ENCODE peak calls at places on chromosomes 3 and 15, in five cellular contexts. P, E, G, U and W are unnamed samples.

GRCh38 chr15:27059610-27060202 is 88.7 kb downstream of the GABRG3 start:
- DNase-seq in P (peak), E (peak), G (no peak), U (peak), W (peak)

GRCh38 chr3:155859859-155860258 is 5.6 kb upstream of the SLC33A1 start:
- DNase-seq in P (peak), E (peak), G (no peak), U (no peak), W (peak)

GRCh38 chr3:120162400-120162799 is 68.2 kb upstream of the GSK3B start:
- DNase-seq in P (no peak), E (no peak), G (no peak), U (no peak), W (peak)

GRCh38 chr3:63993653-63994079 is 29.6 kb downstream of the PSMD6 start:
- DNase-seq in P (peak), E (peak), G (no peak), U (peak), W (peak)

GRCh38 chr15:62847900-62848489 is 194.6 kb upstream of the TPM1 start:
- DNase-seq in P (peak), E (peak), G (no peak), U (peak), W (peak)

GRCh38 chr15:72229076-72229946 is 1.7 kb downstream of the PKM start:
- DNase-seq in P (peak), E (no peak), G (no peak), U (no peak), W (peak)

GRCh38 chr15:79042213-79042928 is 48.2 kb downstream of the RASGRF1 start:
- DNase-seq in P (no peak), E (no peak), G (no peak), U (no peak), W (no peak)

GRCh38 chr3:65126527-65127440 is 439.0 kb upstream of the ADAMTS9 start:
- DNase-seq in P (no peak), E (no peak), G (no peak), U (no peak), W (peak)

GRCh38 chr3:98602078-98602678 is 8.8 kb upstream of the CPOX start:
- DNase-seq in P (peak), E (peak), G (peak), U (peak), W (peak)

GRCh38 chr15:80785811-80786354 is 6.7 kb downstream of the CEMIP start:
- DNase-seq in P (no peak), E (no peak), G (no peak), U (no peak), W (no peak)

GRCh38 chr15:67678948-67679347 is 136.4 kb downstream of the MAP2K5 start:
- DNase-seq in P (no peak), E (no peak), G (no peak), U (no peak), W (no peak)

GRCh38 chr3:89358281-89358680 is 250.9 kb downstream of the EPHA3 start:
- DNase-seq in P (no peak), E (no peak), G (no peak), U (no peak), W (no peak)

GRCh38 chr3:61108247-61109019 is 142.8 kb downstream of the FHIT start:
- DNase-seq in P (no peak), E (no peak), G (no peak), U (no peak), W (no peak)

GRCh38 chr15:61155741-61156700 is 73.1 kb downstream of the RORA start:
- DNase-seq in P (no peak), E (no peak), G (no peak), U (no peak), W (no peak)

GRCh38 chr15:96889734-96890480 is 559.4 kb downstream of the NR2F2 start:
- DNase-seq in P (no peak), E (no peak), G (no peak), U (no peak), W (no peak)

GRCh38 chr15:38702178-38702912 is 137.7 kb upstream of the RASGRP1 start:
- DNase-seq in P (peak), E (peak), G (no peak), U (no peak), W (no peak)

GRCh38 chr3:166608132-166608531 is 770.9 kb upstream of the BCHE start:
- DNase-seq in P (no peak), E (no peak), G (no peak), U (no peak), W (no peak)

GRCh38 chr3:169390310-169390731 is 273.2 kb downstream of the MECOM start:
- DNase-seq in P (no peak), E (no peak), G (peak), U (no peak), W (no peak)

GRCh38 chr15:99426431-99427105 is 139.2 kb upstream of the MEF2A start:
- DNase-seq in P (no peak), E (no peak), G (no peak), U (no peak), W (no peak)

GRCh38 chr3:33146791-33147445 is 33.1 kb downstream of the CRTAP start:
- DNase-seq in P (no peak), E (no peak), G (no peak), U (no peak), W (peak)

GRCh38 chr3:103863381-103863780 is 1428.6 kb downstream of the ZPLD1 start:
- DNase-seq in P (no peak), E (no peak), G (no peak), U (no peak), W (no peak)

GRCh38 chr3:107496855-107497254 is 25.9 kb upstream of the BBX start:
- DNase-seq in P (no peak), E (no peak), G (no peak), U (no peak), W (peak)
- TF ChIP-seq MXI1 in P (no peak), E (no peak), G (no peak), U (no peak), W (no peak)

GRCh38 chr3:172465281-172465680 is 17.0 kb upstream of the GHSR start:
- DNase-seq in P (no peak), E (no peak), G (no peak), U (no peak), W (no peak)
- TF ChIP-seq MXI1 in P (no peak), E (no peak), G (no peak), U (no peak), W (no peak)

DNA sequence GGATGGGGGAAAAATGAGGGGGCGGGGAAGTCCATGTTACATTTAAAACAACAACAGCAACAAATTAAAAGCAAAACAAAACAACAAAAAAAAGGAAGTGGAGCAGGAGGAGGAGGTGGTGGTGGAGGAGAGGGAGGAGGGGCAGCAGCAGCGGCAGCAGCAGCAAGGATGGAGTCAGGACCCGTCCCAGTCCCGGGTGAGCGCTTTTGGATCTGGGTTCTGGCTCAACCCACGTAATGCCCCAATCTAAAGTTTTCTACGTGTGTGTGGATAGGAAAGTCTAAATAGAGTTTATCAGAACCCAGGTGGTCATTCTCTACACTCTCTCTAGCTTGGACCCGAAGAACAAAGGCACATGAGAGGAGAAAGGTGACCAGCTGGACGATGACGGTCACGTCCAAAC is 721 bp upstream of the ISL2 start:
- DNase-seq in P (peak), E (no peak), G (no peak), U (no peak), W (no peak)
- TF ChIP-seq MXI1 in P (no peak), E (no peak), G (no peak), U (no peak), W (no peak)

GRCh38 chr15:48471073-48471472 is 139.8 kb downstream of the DUT start:
- DNase-seq in P (no peak), E (no peak), G (no peak), U (no peak), W (no peak)
- TF ChIP-seq MXI1 in P (no peak), E (no peak), G (no peak), U (no peak), W (no peak)

DNA sequence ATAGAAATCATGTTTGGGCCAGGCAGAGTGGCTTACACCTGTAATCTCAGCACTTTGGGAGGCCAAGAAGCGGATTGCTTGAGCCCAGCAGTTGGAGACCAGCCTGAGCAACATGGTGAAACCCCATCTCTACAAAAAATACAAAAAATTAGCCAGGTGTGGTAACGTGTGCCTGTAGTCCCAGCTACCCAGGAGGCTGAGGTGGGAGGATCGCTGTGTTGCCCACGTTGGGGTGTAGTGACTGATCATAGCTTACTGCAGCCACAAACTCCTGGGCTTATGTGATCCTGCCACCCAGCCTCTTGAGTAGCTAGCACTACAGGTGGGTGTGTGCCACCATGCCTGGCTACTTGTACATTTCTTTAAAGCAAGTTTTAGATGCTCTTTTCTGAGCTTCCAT is 114.3 kb downstream of the WDR76 start:
- DNase-seq in P (no peak), E (no peak), G (no peak), U (no peak), W (no peak)
- TF ChIP-seq MXI1 in P (no peak), E (no peak), G (no peak), U (no peak), W (no peak)

DNA sequence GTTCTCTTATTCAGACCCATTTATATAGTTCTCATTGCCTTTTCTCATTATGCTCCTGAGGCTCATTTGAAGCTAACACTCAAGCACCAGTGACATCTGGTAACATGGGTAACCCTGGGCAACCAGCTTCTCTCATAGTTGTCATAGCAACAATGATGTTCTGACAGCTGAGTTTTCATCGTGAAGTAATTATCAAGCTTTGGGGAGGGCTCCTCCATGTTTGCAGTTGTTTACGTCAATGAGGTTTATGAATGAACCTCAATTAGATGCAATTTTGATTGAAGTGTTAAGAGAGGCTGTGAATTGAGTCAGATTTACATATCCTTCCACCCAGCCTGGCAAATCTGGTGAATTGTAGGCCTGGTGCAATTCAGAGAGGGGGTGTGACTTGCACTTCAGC is 119.3 kb upstream of the CHD2 start:
- DNase-seq in P (peak), E (no peak), G (no peak), U (no peak), W (no peak)
- TF ChIP-seq MXI1 in P (peak), E (no peak), G (no peak), U (peak), W (no peak)

DNA sequence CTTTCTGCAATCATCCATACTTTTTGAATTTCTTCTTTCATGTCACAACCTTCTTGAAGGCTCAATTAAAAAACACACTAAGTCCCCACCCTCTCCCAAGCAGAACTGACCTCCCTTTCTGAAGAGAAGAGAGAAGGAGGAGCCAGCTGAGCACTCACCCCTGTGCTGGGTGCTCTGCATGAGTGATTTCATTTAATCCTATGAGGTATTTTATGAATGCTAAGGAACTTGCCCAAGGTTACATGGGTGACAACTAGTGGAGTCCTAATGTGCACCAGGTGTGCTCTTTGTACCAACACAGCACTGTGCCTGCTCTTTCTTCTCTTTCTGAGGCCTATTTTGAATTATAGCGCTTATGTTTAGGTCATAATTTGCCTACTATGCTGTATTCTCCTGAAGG is 135.6 kb downstream of the DUT start:
- DNase-seq in P (no peak), E (no peak), G (no peak), U (no peak), W (no peak)
- TF ChIP-seq MXI1 in P (no peak), E (no peak), G (no peak), U (no peak), W (no peak)

DNA sequence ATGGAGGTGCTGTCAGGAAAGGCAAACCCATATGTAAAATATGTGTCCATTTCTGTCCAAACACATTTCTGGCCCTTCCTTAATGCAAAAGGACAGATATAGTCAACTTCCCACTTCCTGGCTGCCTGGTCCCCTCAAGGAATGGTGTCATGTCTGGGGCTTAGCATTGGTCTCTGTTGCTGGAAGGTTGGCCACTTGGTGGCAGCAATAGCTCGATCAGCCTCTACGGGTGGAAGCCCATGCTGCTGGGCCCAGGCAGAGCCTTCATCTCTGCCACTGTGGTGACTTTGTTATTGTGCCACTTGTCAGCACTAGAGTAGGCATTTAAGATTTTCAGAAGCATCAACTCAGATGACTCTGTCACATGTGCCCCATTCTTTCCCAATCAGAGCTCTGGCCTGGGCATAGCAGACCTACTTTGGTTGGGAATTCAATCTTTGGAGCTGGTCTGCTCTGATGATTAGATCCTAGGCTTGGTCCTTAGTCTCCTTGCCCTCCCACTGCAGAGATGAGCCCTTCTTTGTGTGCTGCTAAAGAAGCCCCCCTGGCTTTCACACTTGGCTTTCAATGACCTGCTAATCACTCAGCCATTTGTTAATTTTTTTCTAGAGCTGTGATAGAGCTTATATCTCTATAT is 51.0 kb upstream of the SPSB4 start:
- DNase-seq in P (peak), E (peak), G (peak), U (peak), W (peak)
- TF ChIP-seq MXI1 in P (no peak), E (no peak), G (no peak), U (no peak), W (no peak)

DNA sequence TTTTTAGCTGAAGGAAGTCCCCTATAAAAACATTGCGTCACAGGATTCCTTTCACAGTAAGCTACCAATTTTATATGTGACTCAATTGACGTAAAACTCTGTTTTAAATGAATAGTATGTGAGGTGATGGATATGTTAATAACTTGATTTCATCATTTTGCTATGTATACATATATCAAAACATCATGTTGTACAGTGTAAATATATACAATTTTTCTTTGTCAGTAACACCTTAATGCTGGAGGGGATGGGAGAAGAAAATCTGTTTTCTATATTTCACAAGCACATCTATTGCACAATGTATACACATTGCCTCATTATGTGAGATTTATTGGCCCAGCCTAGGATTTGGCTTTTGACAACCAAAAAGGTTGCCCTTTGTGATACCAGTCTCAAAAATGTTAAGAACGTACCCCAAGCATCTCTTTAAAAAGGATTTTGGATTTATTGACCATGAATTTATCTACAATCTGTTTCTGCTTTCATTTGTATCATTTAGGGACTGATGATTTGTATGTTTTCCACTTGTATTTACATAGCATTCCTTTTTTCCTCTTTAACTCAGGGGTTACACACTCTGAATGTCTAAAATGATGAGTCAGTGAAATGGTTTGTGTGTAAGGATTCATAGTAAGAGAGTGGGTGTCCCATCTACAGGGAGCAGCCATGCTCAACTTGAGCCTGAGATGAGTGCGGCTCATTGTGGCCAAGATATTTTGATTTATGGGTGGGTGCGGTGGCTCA is 62.6 kb downstream of the CRTC3 start:
- DNase-seq in P (no peak), E (peak), G (no peak), U (no peak), W (peak)
- TF ChIP-seq MXI1 in P (no peak), E (no peak), G (no peak), U (no peak), W (no peak)